ENCODE peak calls at places on chromosome 2, in four cellular contexts. One of them, this sample, is unnamed. For H3K27me3, the result is how much of the 10 kb centered on the place peaks cover.

GRCh38 chr2:23509071-23509470 is 124.1 kb downstream of the KLHL29 start:
- DNase-seq in sigmoid colon: no peak
- DNase-seq in right lobe of liver: no peak
- DNase-seq in ovary: no peak
- DNase-seq in this sample: no peak

GRCh38 chr2:107418713-107419112 is 408.0 kb upstream of the RGPD4 start:
- DNase-seq in sigmoid colon: no peak
- DNase-seq in right lobe of liver: no peak
- DNase-seq in ovary: no peak
- DNase-seq in this sample: no peak

GRCh38 chr2:27687232-27687631 is 23.5 kb downstream of the SLC4A1AP start:
- DNase-seq in sigmoid colon: no peak
- DNase-seq in right lobe of liver: no peak
- DNase-seq in ovary: no peak
- DNase-seq in this sample: no peak

GRCh38 chr2:24969784-24970183 is 2.0 kb downstream of the DNAJC27 start:
- DNase-seq in sigmoid colon: no peak
- DNase-seq in right lobe of liver: no peak
- DNase-seq in ovary: no peak
- DNase-seq in this sample: no peak

GRCh38 chr2:1341409-1342120 is 71.7 kb upstream of the TPO start:
- DNase-seq in sigmoid colon: no peak
- DNase-seq in right lobe of liver: no peak
- DNase-seq in ovary: no peak
- DNase-seq in this sample: no peak

GRCh38 chr2:26355038-26355995 is 8.7 kb upstream of the ADGRF3 start:
- DNase-seq in sigmoid colon: no peak
- DNase-seq in right lobe of liver: no peak
- DNase-seq in ovary: no peak
- DNase-seq in this sample: no peak

GRCh38 chr2:196445991-196446390 is 193.5 kb upstream of the CCDC150 start:
- DNase-seq in sigmoid colon: no peak
- DNase-seq in right lobe of liver: no peak
- DNase-seq in ovary: no peak
- DNase-seq in this sample: no peak

GRCh38 chr2:177429688-177430325 is 37.2 kb downstream of the AGPS start:
- DNase-seq in sigmoid colon: no peak
- DNase-seq in right lobe of liver: no peak
- DNase-seq in ovary: no peak
- DNase-seq in this sample: no peak

GRCh38 chr2:25558262-25558661 is 115.1 kb downstream of the DTNB start:
- DNase-seq in sigmoid colon: no peak
- DNase-seq in right lobe of liver: no peak
- DNase-seq in ovary: no peak
- DNase-seq in this sample: no peak

GRCh38 chr2:32623311-32623706 is 4.5 kb upstream of the TTC27 start:
- DNase-seq in sigmoid colon: no peak
- DNase-seq in right lobe of liver: no peak
- DNase-seq in ovary: no peak
- DNase-seq in this sample: no peak

GRCh38 chr2:96115631-96116423 is 544 bp downstream of the ADRA2B start:
- DNase-seq in sigmoid colon: no peak
- DNase-seq in right lobe of liver: peak
- DNase-seq in ovary: no peak
- DNase-seq in this sample: no peak

GRCh38 chr2:127655209-127656073 is 9.5 kb downstream of the GPR17 start:
- DNase-seq in sigmoid colon: peak
- DNase-seq in right lobe of liver: no peak
- DNase-seq in ovary: no peak
- DNase-seq in this sample: no peak

GRCh38 chr2:43950383-43951008 is 45.3 kb downstream of the LRPPRC start:
- DNase-seq in sigmoid colon: no peak
- DNase-seq in right lobe of liver: no peak
- DNase-seq in ovary: no peak
- DNase-seq in this sample: peak

GRCh38 chr2:187547353-187547979 is 6.8 kb downstream of the TFPI start:
- DNase-seq in sigmoid colon: peak
- DNase-seq in right lobe of liver: no peak
- DNase-seq in ovary: no peak
- DNase-seq in this sample: no peak

GRCh38 chr2:100422320-100422719 is 4.9 kb upstream of the CHST10 start:
- DNase-seq in sigmoid colon: no peak
- DNase-seq in right lobe of liver: no peak
- DNase-seq in ovary: no peak
- DNase-seq in this sample: no peak

GRCh38 chr2:99772766-99773331 is 283.0 kb upstream of the REV1 start:
- DNase-seq in sigmoid colon: no peak
- DNase-seq in right lobe of liver: no peak
- DNase-seq in ovary: no peak
- DNase-seq in this sample: no peak

GRCh38 chr2:169716938-169717690 is 16.5 kb upstream of the KLHL23 start:
- DNase-seq in sigmoid colon: peak
- DNase-seq in right lobe of liver: no peak
- DNase-seq in ovary: no peak
- DNase-seq in this sample: peak
- TF ChIP-seq CTCF in sigmoid colon: no peak
- TF ChIP-seq CTCF in right lobe of liver: no peak
- TF ChIP-seq CTCF in ovary: no peak
- TF ChIP-seq CTCF in this sample: no peak

GRCh38 chr2:119377266-119377972 is 10.6 kb downstream of the DBI start:
- DNase-seq in sigmoid colon: no peak
- DNase-seq in right lobe of liver: no peak
- DNase-seq in ovary: no peak
- DNase-seq in this sample: no peak

GRCh38 chr2:119376810-119377209 is 10.0 kb downstream of the DBI start:
- DNase-seq in sigmoid colon: no peak
- DNase-seq in right lobe of liver: no peak
- DNase-seq in ovary: no peak
- DNase-seq in this sample: no peak

GRCh38 chr2:119369845-119370244 is 3.1 kb downstream of the DBI start:
- DNase-seq in sigmoid colon: no peak
- DNase-seq in right lobe of liver: no peak
- DNase-seq in ovary: no peak
- DNase-seq in this sample: no peak

GRCh38 chr2:119371111-119371510 is 4.3 kb downstream of the DBI start:
- DNase-seq in sigmoid colon: peak
- DNase-seq in right lobe of liver: no peak
- DNase-seq in ovary: no peak
- DNase-seq in this sample: no peak

GRCh38 chr2:119372778-119373568 is 6.2 kb downstream of the DBI start:
- DNase-seq in sigmoid colon: no peak
- DNase-seq in right lobe of liver: no peak
- DNase-seq in ovary: no peak
- DNase-seq in this sample: no peak
- TF ChIP-seq POLR2A in sigmoid colon: no peak
- TF ChIP-seq POLR2A in right lobe of liver: no peak
- TF ChIP-seq POLR2A in ovary: no peak
- TF ChIP-seq POLR2A in this sample: no peak

GRCh38 chr2:170381678-170382077 is 203.7 kb downstream of the MYO3B start:
- DNase-seq in sigmoid colon: no peak
- DNase-seq in right lobe of liver: no peak
- DNase-seq in ovary: no peak
- DNase-seq in this sample: no peak
- H3K27me3 ChIP-seq in sigmoid colon: under half
- H3K27me3 ChIP-seq in right lobe of liver: under half
- H3K27me3 ChIP-seq in ovary: under half
- H3K27me3 ChIP-seq in this sample: under half

GRCh38 chr2:29104589-29105164 is 10.5 kb upstream of the CLIP4 start:
- DNase-seq in sigmoid colon: no peak
- DNase-seq in right lobe of liver: no peak
- DNase-seq in ovary: no peak
- DNase-seq in this sample: no peak

GRCh38 chr2:29106980-29107388 is 8.2 kb upstream of the CLIP4 start:
- DNase-seq in sigmoid colon: no peak
- DNase-seq in right lobe of liver: no peak
- DNase-seq in ovary: no peak
- DNase-seq in this sample: no peak

GRCh38 chr2:29106241-29106640 is 9.0 kb upstream of the CLIP4 start:
- DNase-seq in sigmoid colon: no peak
- DNase-seq in right lobe of liver: no peak
- DNase-seq in ovary: no peak
- DNase-seq in this sample: no peak

GRCh38 chr2:29108225-29108624 is 7.0 kb upstream of the CLIP4 start:
- DNase-seq in sigmoid colon: no peak
- DNase-seq in right lobe of liver: no peak
- DNase-seq in ovary: no peak
- DNase-seq in this sample: peak

DNA sequence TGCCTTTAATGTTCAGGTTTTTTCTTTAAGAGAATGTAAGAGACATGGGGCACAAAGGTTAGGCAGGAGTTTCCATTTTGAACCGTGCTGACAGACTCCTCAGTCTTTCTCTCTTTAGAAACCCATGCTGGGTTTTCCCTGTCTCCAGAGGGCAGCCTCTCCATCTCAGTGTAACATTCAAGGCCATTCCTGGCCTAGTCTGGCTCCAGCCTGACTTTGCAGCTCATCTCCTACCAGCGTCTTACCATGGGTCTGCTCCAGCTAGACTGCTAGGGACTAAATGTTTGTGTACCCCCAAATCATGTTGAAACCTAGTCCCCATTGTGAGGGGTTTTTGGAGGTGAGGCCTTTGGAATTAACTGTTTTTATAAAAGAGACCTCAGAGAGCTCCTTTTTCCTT is 9.8 kb upstream of the CLIP4 start:
- DNase-seq in sigmoid colon: no peak
- DNase-seq in right lobe of liver: no peak
- DNase-seq in ovary: no peak
- DNase-seq in this sample: no peak
- TF ChIP-seq CTCF in sigmoid colon: no peak
- TF ChIP-seq CTCF in right lobe of liver: no peak
- TF ChIP-seq CTCF in ovary: no peak
- TF ChIP-seq CTCF in this sample: no peak

GRCh38 chr2:18299423-18300212 is 260.8 kb downstream of the RDH14 start:
- DNase-seq in sigmoid colon: no peak
- DNase-seq in right lobe of liver: no peak
- DNase-seq in ovary: no peak
- DNase-seq in this sample: peak
- TF ChIP-seq POLR2A in sigmoid colon: no peak
- TF ChIP-seq POLR2A in right lobe of liver: no peak
- TF ChIP-seq POLR2A in ovary: no peak
- TF ChIP-seq POLR2A in this sample: no peak

GRCh38 chr2:199850718-199851498 is at the start of gene FTCDNL1:
- DNase-seq in sigmoid colon: peak
- DNase-seq in right lobe of liver: peak
- DNase-seq in ovary: peak
- DNase-seq in this sample: peak
- H3K27me3 ChIP-seq in sigmoid colon: under half
- H3K27me3 ChIP-seq in right lobe of liver: under half
- H3K27me3 ChIP-seq in ovary: under half
- H3K27me3 ChIP-seq in this sample: under half